ENCODE peak calls at places on chromosomes 1 and 21, in six cellular contexts. P, Q, G, Z, T and U are unnamed samples.

GRCh38 chr1:9084883-9085282 is 15.4 kb upstream of the SLC2A5 start:
- DNase-seq in T (no peak), P (no peak), Q (no peak), Z (no peak), G (no peak), U (no peak)

GRCh38 chr1:44330935-44331334 is 24.1 kb downstream of the ERI3 start:
- DNase-seq in Q (no peak), T (no peak), G (no peak), Z (no peak), P (no peak), U (no peak)

GRCh38 chr1:43366179-43366578 is 1.6 kb downstream of the ELOVL1 start:
- DNase-seq in P (no peak), T (peak; percentile 71), Z (no peak), Q (no peak), G (peak; percentile 74), U (peak; percentile 69)

GRCh38 chr1:211267204-211267857 is 8.2 kb downstream of the RCOR3 start:
- DNase-seq in G (no peak), Z (no peak), Q (no peak), P (no peak), T (no peak), U (no peak)

GRCh38 chr1:231376101-231376500 is 38.0 kb downstream of the SPRTN start:
- DNase-seq in P (no peak), T (no peak), G (no peak), Z (no peak), Q (no peak), U (no peak)

GRCh38 chr1:156438278-156438987 is 62.1 kb downstream of the MEF2D start:
- DNase-seq in G (no peak), Z (no peak), Q (no peak), T (no peak), P (no peak), U (no peak)

GRCh38 chr1:156073740-156074139 is 8.5 kb downstream of the MEX3A start:
- DNase-seq in Z (no peak), P (no peak), T (peak; percentile 80), G (no peak), Q (no peak), U (peak; percentile 80)

GRCh38 chr1:17158961-17159360 is 39.7 kb upstream of the PADI2 start:
- DNase-seq in G (no peak), Q (no peak), T (no peak), Z (no peak), P (no peak), U (no peak)

GRCh38 chr21:46545911-46546310 is 59.0 kb downstream of the S100B start:
- DNase-seq in G (no peak), Q (no peak), Z (no peak), P (no peak), T (no peak), U (no peak)

GRCh38 chr1:94713472-94714141 is 106.5 kb upstream of the SLC44A3 start:
- DNase-seq in T (peak; percentile 83), Z (peak; percentile 92), Q (peak; percentile 89), G (peak; percentile 16), P (no peak), U (peak; percentile 83)

GRCh38 chr1:155177192-155177917 is 3.7 kb downstream of the TRIM46 start:
- DNase-seq in Q (no peak), Z (no peak), P (no peak), G (no peak), T (no peak), U (no peak)

GRCh38 chr1:231460614-231461013 is 38.5 kb upstream of the EGLN1 start:
- DNase-seq in T (no peak), Z (no peak), P (peak; percentile 40), Q (no peak), G (peak; percentile 55), U (no peak)

GRCh38 chr21:38716942-38717341 is 88.8 kb upstream of the ETS2 start:
- DNase-seq in G (no peak), P (no peak), Q (no peak), T (no peak), Z (no peak), U (no peak)

GRCh38 chr1:167221126-167221803 is 579 bp downstream of the POU2F1 start:
- DNase-seq in T (peak; percentile 65), G (no peak), Z (no peak), Q (no peak), P (no peak), U (peak; percentile 59)

GRCh38 chr1:53294557-53294956 is 33.3 kb downstream of the LRP8 start:
- DNase-seq in P (no peak), Z (no peak), Q (no peak), T (no peak), G (peak; percentile 42), U (no peak)

GRCh38 chr1:172588296-172589291 is 55.6 kb downstream of the SUCO start:
- DNase-seq in Q (peak; percentile 64), G (peak; percentile 74), Z (peak; percentile 15), P (no peak), T (no peak), U (no peak)

GRCh38 chr21:32330784-32331311 is 32.2 kb downstream of the MRAP start:
- DNase-seq in G (no peak), T (no peak), P (no peak), Z (peak; percentile 96), Q (no peak), U (no peak)

GRCh38 chr1:210123924-210124589 is 108.5 kb upstream of the SERTAD4 start:
- DNase-seq in T (no peak), G (no peak), Q (no peak), Z (no peak), P (no peak), U (no peak)

GRCh38 chr21:38979271-38980196 is 173.8 kb downstream of the ETS2 start:
- DNase-seq in Q (no peak), G (no peak), P (no peak), Z (no peak), T (peak; percentile 52), U (peak; percentile 49)

GRCh38 chr1:7752512-7753417 is 18.3 kb upstream of the VAMP3 start:
- DNase-seq in G (peak; percentile 71), T (peak; percentile 62), Q (peak; percentile 32), Z (peak; percentile 69), P (no peak), U (peak; percentile 51)

GRCh38 chr1:198678301-198678836 is 39.5 kb downstream of the PTPRC start:
- DNase-seq in Z (no peak), P (no peak), T (no peak), Q (no peak), G (no peak), U (no peak)

GRCh38 chr1:162861101-162861500 is at the start of gene CCDC190:
- DNase-seq in G (no peak), Q (no peak), T (no peak), P (no peak), Z (no peak), U (no peak)

GRCh38 chr21:36719614-36720013 is 20.7 kb downstream of the SIM2 start:
- DNase-seq in P (no peak), Q (no peak), Z (no peak), T (no peak), G (no peak), U (no peak)

GRCh38 chr21:36725793-36726386 is 27.0 kb downstream of the SIM2 start:
- DNase-seq in P (no peak), Z (no peak), G (no peak), T (no peak), Q (no peak), U (no peak)

GRCh38 chr21:36723371-36723881 is 24.5 kb downstream of the SIM2 start:
- DNase-seq in G (no peak), P (no peak), Z (no peak), T (no peak), Q (no peak), U (no peak)

GRCh38 chr21:36721817-36722216 is 22.9 kb downstream of the SIM2 start:
- DNase-seq in G (no peak), T (no peak), Z (no peak), P (no peak), Q (no peak), U (no peak)

DNA sequence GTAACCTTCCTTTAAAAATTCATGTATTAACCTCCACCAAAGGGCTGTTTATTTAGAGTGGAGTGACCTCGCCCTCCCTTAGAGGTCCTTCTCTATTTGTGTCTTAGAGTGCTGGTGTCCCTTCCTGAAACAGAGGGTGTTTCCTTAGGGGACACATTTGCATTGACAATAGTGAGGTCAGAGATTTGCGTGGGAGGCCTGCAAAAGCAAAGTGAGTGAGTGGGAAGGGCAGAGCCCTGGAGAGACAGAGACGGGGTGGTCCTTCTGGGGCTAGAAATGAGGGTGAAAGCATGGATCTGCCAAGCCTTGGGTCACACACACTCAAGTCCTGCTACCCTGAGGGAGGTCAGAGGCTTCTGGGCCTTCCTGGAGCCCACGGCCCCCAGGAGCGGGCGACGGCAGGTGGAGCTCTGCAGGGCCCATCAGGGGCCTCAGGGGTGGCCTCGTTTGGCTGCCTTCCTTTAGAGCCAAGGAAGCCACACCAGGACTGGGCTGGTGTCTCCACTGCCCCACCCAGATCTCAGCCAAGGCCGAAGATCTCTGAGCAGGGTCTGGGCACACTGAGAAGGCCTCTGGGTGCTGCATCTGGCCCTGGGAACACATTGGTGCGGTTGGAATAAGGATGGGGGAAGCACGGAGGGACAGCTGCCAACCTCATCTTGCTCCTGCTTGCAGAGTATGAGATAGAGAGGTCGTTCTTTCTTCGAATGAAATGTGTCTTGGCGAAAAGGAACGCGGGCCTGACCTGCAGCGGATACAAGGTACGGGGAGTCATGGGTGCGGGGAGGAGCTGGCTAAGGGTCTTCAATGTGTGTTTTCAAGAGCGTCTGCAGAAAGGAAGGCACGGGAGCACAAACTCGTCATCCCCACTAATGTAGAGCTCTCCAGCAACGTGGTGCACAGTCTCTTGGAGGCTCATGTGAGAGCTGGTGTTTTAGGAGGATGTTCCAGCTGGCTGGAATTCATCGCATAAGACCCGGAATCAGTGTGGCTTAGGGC is 23.8 kb downstream of the SIM2 start:
- DNase-seq in P (no peak), T (no peak), Z (no peak), G (no peak), Q (no peak), U (no peak)
- TF ChIP-seq ATF3 in P (no peak), T (no peak), Z (no peak), G (no peak), Q (no peak), U (no peak)

DNA sequence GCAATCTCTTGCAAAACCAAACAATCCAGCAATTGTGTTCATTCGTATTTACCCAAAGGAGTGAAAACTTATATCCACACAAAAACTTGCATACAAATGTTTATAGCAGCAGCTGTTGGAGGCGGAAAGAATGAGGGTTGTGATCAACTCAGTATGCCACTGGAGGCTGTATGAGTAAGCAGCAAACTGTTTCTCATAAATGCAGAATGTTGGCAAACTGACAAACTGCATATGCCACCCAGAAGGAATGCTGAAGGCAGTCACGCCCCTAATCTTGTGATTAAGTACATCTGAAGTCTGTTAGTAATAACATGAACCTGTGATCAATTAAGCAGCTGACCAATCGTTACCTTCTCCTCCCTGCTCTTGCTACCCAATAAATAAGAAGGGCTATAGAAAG is 60.5 kb upstream of the CR2 start:
- DNase-seq in P (no peak), Q (peak; percentile 53), Z (no peak), G (no peak), T (no peak), U (no peak)
- TF ChIP-seq ATF3 in P (no peak), Q (no peak), Z (no peak), G (no peak), T (no peak), U (no peak)

GRCh38 chr1:216034506-216034905 is 388.7 kb downstream of the USH2A start:
- DNase-seq in Z (no peak), G (no peak), P (no peak), Q (no peak), T (no peak), U (peak; percentile 47)
- TF ChIP-seq ATF3 in Z (no peak), G (no peak), P (no peak), Q (no peak), T (no peak), U (no peak)

DNA sequence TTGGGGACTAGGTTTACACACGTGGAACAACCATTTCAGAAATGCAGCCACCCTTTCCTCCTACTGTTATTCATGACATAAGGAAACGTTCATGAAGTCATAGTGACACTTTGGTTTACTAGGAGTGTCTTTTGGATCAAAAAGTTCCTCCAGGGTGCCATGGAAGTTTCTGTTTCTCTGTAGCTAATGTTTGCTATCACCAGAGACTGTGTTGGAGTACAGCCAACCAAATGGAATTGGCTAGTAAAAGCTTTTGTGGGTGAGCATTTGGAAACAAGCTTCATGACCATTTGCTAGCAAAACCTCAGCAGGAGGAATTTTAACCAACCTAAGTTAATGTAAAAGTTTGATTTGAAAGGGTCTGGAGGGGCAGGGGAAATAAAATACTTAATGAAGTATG is 43.9 kb upstream of the ADGRL2 start:
- DNase-seq in Q (no peak), T (no peak), Z (no peak), G (no peak), P (no peak), U (no peak)
- TF ChIP-seq ATF3 in Q (no peak), T (no peak), Z (no peak), G (no peak), P (no peak), U (no peak)